ENCODE peak calls at places on chromosomes 16 and 17, in four cellular contexts. T is WTC11, H is GM12878, R is HepG2. P is an unnamed sample.
A peak's percentile ranks its signal among the peaks of the same experiment; 100 is the strongest.

GRCh38 chr17:51184124-51184523 is 17.9 kb downstream of the NME2 start:
- DNase-seq in H (no peak), T (no peak), R (no peak), P (no peak)

GRCh38 chr16:12126091-12126806 is 149.7 kb downstream of the SNX29 start:
- DNase-seq in R (no peak), T (no peak), H (no peak), P (no peak)

GRCh38 chr17:18026408-18026776 is 12.6 kb downstream of the ATPAF2 start:
- DNase-seq in H (no peak), R (no peak), T (no peak), P (no peak)

GRCh38 chr16:50185005-50185505 is 31.9 kb downstream of the TENT4B start:
- DNase-seq in H (no peak), T (no peak), R (peak; percentile 87), P (no peak)

GRCh38 chr17:2926019-2926650 is 129.9 kb downstream of the RAP1GAP2 start:
- DNase-seq in H (no peak), R (no peak), T (no peak), P (no peak)

GRCh38 chr16:85614338-85615013 is 1.4 kb downstream of the GSE1 start:
- DNase-seq in H (no peak), T (no peak), R (no peak), P (no peak)

GRCh38 chr17:5034063-5034462 is 1.2 kb downstream of the SLC52A1 start:
- DNase-seq in T (no peak), R (no peak), H (no peak), P (no peak)

GRCh38 chr16:84048306-84048705 is 5.7 kb upstream of the SLC38A8 start:
- DNase-seq in R (peak; percentile 83), H (no peak), T (peak; percentile 63), P (peak; percentile 33)

GRCh38 chr16:65905326-65905725 is 461.2 kb upstream of the CDH5 start:
- DNase-seq in R (no peak), H (no peak), T (no peak), P (no peak)

GRCh38 chr17:20896153-20896649 is 146.6 kb downstream of the USP22 start:
- DNase-seq in H (no peak), R (no peak), T (no peak), P (no peak)

GRCh38 chr16:84091460-84091859 is 25.3 kb downstream of the MBTPS1 start:
- DNase-seq in R (no peak), H (no peak), T (no peak), P (no peak)

GRCh38 chr17:57785032-57785431 is 39.9 kb upstream of the CCDC182 start:
- DNase-seq in H (no peak), T (no peak), R (no peak), P (no peak)

GRCh38 chr16:23835390-23836077 is at the start of gene PRKCB:
- DNase-seq in T (peak; percentile 93), H (no peak), R (no peak), P (peak; percentile 91)

GRCh38 chr17:46911311-46911710 is 11.6 kb upstream of the GOSR2 start:
- DNase-seq in H (no peak), R (no peak), T (no peak), P (no peak)

GRCh38 chr17:47776330-47777197 is 43.5 kb downstream of the TBX21 start:
- DNase-seq in T (no peak), H (no peak), R (peak; percentile 47), P (peak; percentile 71)

GRCh38 chr17:43645765-43646481 is 15.8 kb downstream of the MEOX1 start:
- DNase-seq in R (no peak), H (no peak), T (peak; percentile 60), P (no peak)

GRCh38 chr16:4015275-4015990 is 100.8 kb downstream of the ADCY9 start:
- DNase-seq in T (no peak), H (no peak), R (peak; percentile 91), P (no peak)

GRCh38 chr16:11914210-11914758 is 1.5 kb downstream of the GSPT1 start:
- DNase-seq in R (no peak), T (no peak), H (no peak), P (no peak)

GRCh38 chr17:60941028-60941427 is 263.4 kb downstream of the BCAS3 start:
- DNase-seq in H (no peak), R (no peak), T (no peak), P (no peak)

GRCh38 chr16:84080813-84081212 is 35.9 kb downstream of the MBTPS1 start:
- DNase-seq in R (no peak), T (no peak), H (no peak), P (no peak)

GRCh38 chr17:17684901-17685774 is 3.9 kb downstream of the RAI1 start:
- DNase-seq in T (no peak), R (no peak), H (no peak), P (no peak)

GRCh38 chr16:85757341-85757822 is 6.5 kb upstream of the C16orf74 start:
- DNase-seq in R (no peak), H (peak; percentile 57), T (no peak), P (no peak)

GRCh38 chr17:57097832-57098421 is 12.9 kb downstream of the AKAP1 start:
- DNase-seq in H (no peak), R (no peak), T (no peak), P (no peak)

GRCh38 chr16:67088551-67088950 is 21.2 kb upstream of the PHAF1 start:
- DNase-seq in R (no peak), H (no peak), T (no peak), P (no peak)

GRCh38 chr17:34242553-34242952 is 12.5 kb upstream of the CCL2 start:
- DNase-seq in H (peak; percentile 7), T (no peak), R (no peak), P (no peak)

GRCh38 chr17:20053343-20053964 is 44.3 kb downstream of the SPECC1 start:
- DNase-seq in R (no peak), H (no peak), T (no peak), P (no peak)

GRCh38 chr17:16911141-16911937 is 60.6 kb downstream of the TNFRSF13B start:
- DNase-seq in T (peak; percentile 10), H (no peak), R (no peak), P (no peak)

GRCh38 chr17:19237389-19238166 is 412 bp downstream of the EPN2 start:
- DNase-seq in H (no peak), R (no peak), T (peak; percentile 62), P (peak; percentile 65)

GRCh38 chr17:66198242-66198641 is 6.3 kb upstream of the CEP112 start:
- DNase-seq in R (no peak), H (no peak), T (no peak), P (no peak)

GRCh38 chr17:8828517-8828875 is 29.3 kb upstream of the MFSD6L start:
- DNase-seq in R (no peak), H (no peak), T (no peak), P (no peak)

DNA sequence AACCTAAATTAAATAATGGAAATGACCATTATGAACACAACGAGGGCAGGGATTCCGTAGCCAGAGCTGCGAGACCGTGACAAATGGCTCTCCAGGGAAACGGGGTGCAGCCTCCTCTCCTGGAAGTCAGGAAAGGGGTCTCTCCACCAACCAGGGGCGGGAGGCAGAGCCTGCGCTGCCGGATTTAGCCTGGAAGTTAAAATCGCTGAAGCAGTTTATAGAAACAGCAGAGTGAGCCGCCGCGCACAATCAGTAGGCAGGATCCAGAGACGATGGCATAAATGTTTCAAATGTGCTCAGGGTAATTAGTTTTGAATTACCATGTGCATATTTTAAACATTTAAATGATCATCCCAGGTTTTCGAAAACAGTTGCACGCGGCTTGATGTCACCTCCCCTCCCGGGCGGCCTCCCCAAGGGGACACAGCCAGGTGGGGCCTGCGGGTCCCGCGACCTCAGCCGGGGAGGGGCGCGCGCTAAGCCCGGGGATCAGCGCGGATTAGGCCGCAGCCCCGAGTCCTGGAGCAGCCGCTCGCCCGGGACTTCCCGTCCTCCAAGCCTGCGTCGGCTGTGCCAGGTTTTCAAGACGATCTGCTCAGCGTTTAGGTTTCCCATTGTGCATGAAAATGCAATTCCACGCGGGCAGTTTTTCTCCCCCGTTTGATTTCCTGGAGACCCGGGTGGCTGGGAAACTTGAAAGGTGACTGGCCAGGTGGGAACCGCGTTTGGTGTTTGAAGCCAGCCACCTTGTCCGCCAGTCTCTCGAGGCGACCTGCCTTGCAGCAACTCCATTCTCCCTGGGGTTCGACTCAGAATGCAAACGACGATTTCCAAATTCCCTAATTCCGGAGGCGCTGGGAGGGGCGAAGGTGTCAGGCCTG is 78.3 kb downstream of the RPA1 start:
- DNase-seq in R (no peak), H (no peak), T (peak; percentile 54), P (no peak)
- TF ChIP-seq ETV6 in R (no peak), H (no peak), T (no peak), P (no peak)

GRCh38 chr16:64823676-64824075 is 298.2 kb downstream of the CDH11 start:
- DNase-seq in R (no peak), H (no peak), T (peak; percentile 8), P (no peak)

GRCh38 chr16:64829678-64830077 is 292.2 kb downstream of the CDH11 start:
- DNase-seq in H (no peak), R (no peak), T (no peak), P (no peak)

GRCh38 chr16:64830653-64831052 is 291.2 kb downstream of the CDH11 start:
- DNase-seq in T (no peak), H (no peak), R (no peak), P (no peak)

DNA sequence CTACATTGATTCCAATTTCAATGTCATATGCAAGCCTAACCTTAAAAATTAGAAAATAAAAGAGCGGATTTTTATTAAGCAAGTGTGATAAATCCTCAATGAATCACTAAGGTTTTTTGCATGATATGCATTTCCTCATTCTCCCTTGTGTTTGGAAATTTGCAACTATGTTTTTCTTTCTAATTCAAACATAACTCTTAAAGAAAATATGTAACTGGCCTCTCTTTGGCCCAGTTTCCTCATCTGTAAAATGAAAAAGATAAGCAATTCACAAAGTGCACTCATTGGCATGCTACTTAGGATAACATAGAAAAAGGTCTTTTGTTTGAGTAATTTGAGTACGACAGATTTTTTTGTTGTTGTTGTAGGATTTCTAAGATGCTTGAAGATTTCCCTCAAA is 295.5 kb downstream of the CDH11 start:
- DNase-seq in H (no peak), R (no peak), T (no peak), P (no peak)
- TF ChIP-seq ETV6 in H (no peak), R (no peak), T (no peak), P (no peak)

DNA sequence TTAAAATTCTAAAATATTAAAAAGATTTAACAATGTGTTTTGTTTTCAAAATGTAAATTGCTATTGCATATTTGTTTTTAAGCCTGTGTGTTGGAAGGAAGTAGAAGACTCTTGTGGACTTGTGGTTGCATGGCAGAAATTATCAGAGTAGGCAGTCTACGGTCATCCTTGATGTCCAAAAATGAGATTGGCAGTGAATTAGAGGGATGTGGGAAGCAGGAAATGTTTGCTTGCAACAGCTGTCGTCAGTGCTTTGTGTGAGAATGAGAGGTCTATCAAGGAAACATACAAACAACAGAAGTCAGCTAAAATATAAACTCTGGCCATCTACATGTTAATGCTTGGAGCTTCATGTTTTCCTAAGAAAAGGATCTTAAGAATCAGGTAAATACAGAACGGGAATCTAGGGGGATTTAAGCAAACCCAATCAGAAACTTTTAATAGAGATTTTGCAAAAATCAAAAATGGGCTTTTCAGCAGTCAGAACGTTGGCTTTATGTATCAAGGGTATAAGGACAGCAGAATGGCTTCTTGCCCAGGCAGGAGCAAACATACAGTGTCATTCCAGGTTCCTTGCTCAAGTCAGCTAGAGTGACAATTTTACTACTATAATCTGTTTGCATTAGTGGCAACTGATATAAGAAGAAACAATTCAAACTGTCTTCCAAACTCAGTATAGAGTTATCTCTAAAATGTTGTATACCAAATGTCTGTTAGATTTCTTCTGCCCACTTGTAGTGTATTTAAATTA is 196.7 kb downstream of the CYB561 start:
- DNase-seq in R (no peak), H (no peak), T (no peak), P (no peak)
- TF ChIP-seq ETV6 in R (no peak), H (no peak), T (no peak), P (no peak)

DNA sequence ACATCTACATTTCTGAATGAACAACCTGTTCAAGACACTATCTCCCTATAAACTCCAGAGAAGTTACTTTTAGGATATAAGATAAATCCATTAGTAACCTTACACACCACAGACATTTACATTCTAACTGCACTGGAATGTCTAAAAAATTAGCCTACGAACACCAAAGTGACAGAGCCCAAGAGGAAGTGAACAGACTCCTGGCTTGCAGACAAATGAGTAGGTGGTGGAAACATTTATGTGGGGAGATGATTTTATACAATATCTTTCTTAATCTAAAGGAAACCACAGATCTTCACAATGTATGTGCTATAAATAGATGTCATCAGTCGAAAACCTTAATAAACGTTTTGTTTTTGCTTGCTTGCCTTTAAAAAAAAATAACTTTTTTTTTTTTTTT is 18.8 kb downstream of the ZNF652 start:
- DNase-seq in T (no peak), H (no peak), R (no peak), P (no peak)
- TF ChIP-seq ETV6 in T (no peak), H (no peak), R (no peak), P (no peak)

P was measured in K562.